ENCODE peak calls at places on chromosomes 5 and 9, in six cellular contexts. One of them, this sample, is unnamed.

GRCh38 chr9:7104625-7105024 is 346.9 kb downstream of the KDM4C start:
- DNase-seq in ascending aorta: no peak
- DNase-seq in type B pancreatic cell: no peak
- DNase-seq in fibroblast of pulmonary artery: no peak
- DNase-seq in RWPE1: no peak
- DNase-seq in HCT116: no peak
- DNase-seq in this sample: no peak

GRCh38 chr9:129287595-129288305 is 109.7 kb upstream of the IER5L start:
- DNase-seq in ascending aorta: peak
- DNase-seq in type B pancreatic cell: peak
- DNase-seq in fibroblast of pulmonary artery: no peak
- DNase-seq in RWPE1: no peak
- DNase-seq in HCT116: no peak
- DNase-seq in this sample: peak

GRCh38 chr5:98510601-98511000 is 262.9 kb upstream of the RGMB start:
- DNase-seq in ascending aorta: no peak
- DNase-seq in type B pancreatic cell: no peak
- DNase-seq in fibroblast of pulmonary artery: no peak
- DNase-seq in RWPE1: no peak
- DNase-seq in HCT116: no peak
- DNase-seq in this sample: no peak

GRCh38 chr9:95508242-95508967 is 8.4 kb downstream of the PTCH1 start:
- DNase-seq in ascending aorta: no peak
- DNase-seq in type B pancreatic cell: no peak
- DNase-seq in fibroblast of pulmonary artery: peak
- DNase-seq in RWPE1: no peak
- DNase-seq in HCT116: no peak
- DNase-seq in this sample: peak

GRCh38 chr5:92022414-92022813 is 639.3 kb upstream of the ARRDC3 start:
- DNase-seq in ascending aorta: no peak
- DNase-seq in type B pancreatic cell: no peak
- DNase-seq in fibroblast of pulmonary artery: no peak
- DNase-seq in RWPE1: no peak
- DNase-seq in HCT116: no peak
- DNase-seq in this sample: no peak

GRCh38 chr5:5658226-5658625 is 235.7 kb downstream of the ICE1 start:
- DNase-seq in ascending aorta: peak
- DNase-seq in type B pancreatic cell: no peak
- DNase-seq in fibroblast of pulmonary artery: peak
- DNase-seq in RWPE1: peak
- DNase-seq in HCT116: no peak
- DNase-seq in this sample: no peak

GRCh38 chr5:143176048-143176447 is 227.4 kb downstream of the NR3C1 start:
- DNase-seq in ascending aorta: no peak
- DNase-seq in type B pancreatic cell: no peak
- DNase-seq in fibroblast of pulmonary artery: no peak
- DNase-seq in RWPE1: no peak
- DNase-seq in HCT116: no peak
- DNase-seq in this sample: no peak

GRCh38 chr5:145908206-145908945 is 28.0 kb upstream of the SH3RF2 start:
- DNase-seq in ascending aorta: no peak
- DNase-seq in type B pancreatic cell: no peak
- DNase-seq in fibroblast of pulmonary artery: no peak
- DNase-seq in RWPE1: peak
- DNase-seq in HCT116: peak
- DNase-seq in this sample: no peak

GRCh38 chr5:31913796-31914188 is 260.3 kb downstream of the GOLPH3 start:
- DNase-seq in ascending aorta: no peak
- DNase-seq in type B pancreatic cell: no peak
- DNase-seq in fibroblast of pulmonary artery: no peak
- DNase-seq in RWPE1: no peak
- DNase-seq in HCT116: no peak
- DNase-seq in this sample: no peak

GRCh38 chr5:337565-338130 is 16.1 kb downstream of the AHRR start:
- DNase-seq in ascending aorta: no peak
- DNase-seq in type B pancreatic cell: no peak
- DNase-seq in fibroblast of pulmonary artery: peak
- DNase-seq in RWPE1: peak
- DNase-seq in HCT116: peak
- DNase-seq in this sample: no peak

GRCh38 chr5:396715-397032 is 46.3 kb upstream of the EXOC3 start:
- DNase-seq in ascending aorta: no peak
- DNase-seq in type B pancreatic cell: peak
- DNase-seq in fibroblast of pulmonary artery: no peak
- DNase-seq in RWPE1: no peak
- DNase-seq in HCT116: no peak
- DNase-seq in this sample: no peak

GRCh38 chr9:99253772-99254431 is 31.8 kb downstream of the SEC61B start:
- DNase-seq in ascending aorta: no peak
- DNase-seq in type B pancreatic cell: no peak
- DNase-seq in fibroblast of pulmonary artery: no peak
- DNase-seq in RWPE1: no peak
- DNase-seq in HCT116: no peak
- DNase-seq in this sample: peak

GRCh38 chr5:65927497-65928340 is 1.3 kb downstream of the ERBIN start:
- DNase-seq in ascending aorta: no peak
- DNase-seq in type B pancreatic cell: no peak
- DNase-seq in fibroblast of pulmonary artery: peak
- DNase-seq in RWPE1: peak
- DNase-seq in HCT116: no peak
- DNase-seq in this sample: no peak

GRCh38 chr9:113452206-113452605 is 11.3 kb upstream of the RGS3 start:
- DNase-seq in ascending aorta: no peak
- DNase-seq in type B pancreatic cell: no peak
- DNase-seq in fibroblast of pulmonary artery: no peak
- DNase-seq in RWPE1: no peak
- DNase-seq in HCT116: no peak
- DNase-seq in this sample: no peak

GRCh38 chr9:137534256-137535119 is 15.7 kb downstream of the PNPLA7 start:
- DNase-seq in ascending aorta: no peak
- DNase-seq in type B pancreatic cell: no peak
- DNase-seq in fibroblast of pulmonary artery: peak
- DNase-seq in RWPE1: peak
- DNase-seq in HCT116: peak
- DNase-seq in this sample: no peak

GRCh38 chr5:42876375-42876844 is 64.7 kb upstream of the SELENOP start:
- DNase-seq in ascending aorta: no peak
- DNase-seq in type B pancreatic cell: no peak
- DNase-seq in fibroblast of pulmonary artery: peak
- DNase-seq in RWPE1: no peak
- DNase-seq in HCT116: no peak
- DNase-seq in this sample: no peak

GRCh38 chr9:114856210-114856941 is 50.5 kb upstream of the TNFSF15 start:
- DNase-seq in ascending aorta: no peak
- DNase-seq in type B pancreatic cell: no peak
- DNase-seq in fibroblast of pulmonary artery: peak
- DNase-seq in RWPE1: peak
- DNase-seq in HCT116: no peak
- DNase-seq in this sample: no peak

GRCh38 chr9:86069206-86069869 is 30.0 kb downstream of the GOLM1 start:
- DNase-seq in ascending aorta: no peak
- DNase-seq in type B pancreatic cell: no peak
- DNase-seq in fibroblast of pulmonary artery: no peak
- DNase-seq in RWPE1: no peak
- DNase-seq in HCT116: no peak
- DNase-seq in this sample: no peak

GRCh38 chr9:114166606-114167572 is 11.6 kb downstream of the COL27A1 start:
- DNase-seq in ascending aorta: no peak
- DNase-seq in type B pancreatic cell: no peak
- DNase-seq in fibroblast of pulmonary artery: no peak
- DNase-seq in RWPE1: no peak
- DNase-seq in HCT116: no peak
- DNase-seq in this sample: no peak

GRCh38 chr5:60161340-60161934 is 267.9 kb upstream of the PDE4D start:
- DNase-seq in ascending aorta: no peak
- DNase-seq in type B pancreatic cell: no peak
- DNase-seq in fibroblast of pulmonary artery: peak
- DNase-seq in RWPE1: peak
- DNase-seq in HCT116: peak
- DNase-seq in this sample: no peak

GRCh38 chr5:159814810-159815585 is 101.3 kb upstream of the ADRA1B start:
- DNase-seq in ascending aorta: no peak
- DNase-seq in type B pancreatic cell: no peak
- DNase-seq in fibroblast of pulmonary artery: no peak
- DNase-seq in RWPE1: no peak
- DNase-seq in HCT116: no peak
- DNase-seq in this sample: no peak

GRCh38 chr5:111587728-111588127 is 75.4 kb upstream of the STARD4 start:
- DNase-seq in ascending aorta: no peak
- DNase-seq in type B pancreatic cell: no peak
- DNase-seq in fibroblast of pulmonary artery: no peak
- DNase-seq in RWPE1: no peak
- DNase-seq in HCT116: no peak
- DNase-seq in this sample: no peak

GRCh38 chr5:111583761-111584203 is 71.4 kb upstream of the STARD4 start:
- DNase-seq in ascending aorta: no peak
- DNase-seq in type B pancreatic cell: no peak
- DNase-seq in fibroblast of pulmonary artery: no peak
- DNase-seq in RWPE1: no peak
- DNase-seq in HCT116: no peak
- DNase-seq in this sample: no peak

GRCh38 chr5:111584651-111585050 is 72.3 kb upstream of the STARD4 start:
- DNase-seq in ascending aorta: no peak
- DNase-seq in type B pancreatic cell: no peak
- DNase-seq in fibroblast of pulmonary artery: peak
- DNase-seq in RWPE1: peak
- DNase-seq in HCT116: no peak
- DNase-seq in this sample: no peak

GRCh38 chr5:111585291-111585690 is 73.0 kb upstream of the STARD4 start:
- DNase-seq in ascending aorta: no peak
- DNase-seq in type B pancreatic cell: no peak
- DNase-seq in fibroblast of pulmonary artery: no peak
- DNase-seq in RWPE1: no peak
- DNase-seq in HCT116: no peak
- DNase-seq in this sample: no peak

GRCh38 chr5:111585946-111586345 is 73.6 kb upstream of the STARD4 start:
- DNase-seq in ascending aorta: no peak
- DNase-seq in type B pancreatic cell: no peak
- DNase-seq in fibroblast of pulmonary artery: no peak
- DNase-seq in RWPE1: no peak
- DNase-seq in HCT116: no peak
- DNase-seq in this sample: no peak
- TF ChIP-seq CTCF in ascending aorta: no peak
- TF ChIP-seq CTCF in type B pancreatic cell: no peak
- TF ChIP-seq CTCF in fibroblast of pulmonary artery: no peak
- TF ChIP-seq CTCF in RWPE1: no peak
- TF ChIP-seq CTCF in HCT116: no peak
- TF ChIP-seq CTCF in this sample: no peak

GRCh38 chr9:101387871-101388506 is 3.2 kb upstream of the BAAT start:
- DNase-seq in ascending aorta: no peak
- DNase-seq in type B pancreatic cell: no peak
- DNase-seq in fibroblast of pulmonary artery: peak
- DNase-seq in RWPE1: peak
- DNase-seq in HCT116: peak
- DNase-seq in this sample: no peak
- TF ChIP-seq CTCF in ascending aorta: no peak
- TF ChIP-seq CTCF in type B pancreatic cell: peak
- TF ChIP-seq CTCF in fibroblast of pulmonary artery: peak
- TF ChIP-seq CTCF in RWPE1: peak
- TF ChIP-seq CTCF in HCT116: peak
- TF ChIP-seq CTCF in this sample: peak

GRCh38 chr5:33312631-33313030 is 128.1 kb upstream of the TARS1 start:
- DNase-seq in ascending aorta: no peak
- DNase-seq in type B pancreatic cell: no peak
- DNase-seq in fibroblast of pulmonary artery: no peak
- DNase-seq in RWPE1: no peak
- DNase-seq in HCT116: no peak
- DNase-seq in this sample: no peak

GRCh38 chr5:33310471-33310870 is 130.3 kb upstream of the TARS1 start:
- DNase-seq in ascending aorta: no peak
- DNase-seq in type B pancreatic cell: no peak
- DNase-seq in fibroblast of pulmonary artery: peak
- DNase-seq in RWPE1: peak
- DNase-seq in HCT116: no peak
- DNase-seq in this sample: no peak

GRCh38 chr5:33315170-33315569 is 125.6 kb upstream of the TARS1 start:
- DNase-seq in ascending aorta: no peak
- DNase-seq in type B pancreatic cell: no peak
- DNase-seq in fibroblast of pulmonary artery: peak
- DNase-seq in RWPE1: no peak
- DNase-seq in HCT116: no peak
- DNase-seq in this sample: no peak

GRCh38 chr5:33311893-33312292 is 128.9 kb upstream of the TARS1 start:
- DNase-seq in ascending aorta: no peak
- DNase-seq in type B pancreatic cell: no peak
- DNase-seq in fibroblast of pulmonary artery: peak
- DNase-seq in RWPE1: peak
- DNase-seq in HCT116: peak
- DNase-seq in this sample: no peak

DNA sequence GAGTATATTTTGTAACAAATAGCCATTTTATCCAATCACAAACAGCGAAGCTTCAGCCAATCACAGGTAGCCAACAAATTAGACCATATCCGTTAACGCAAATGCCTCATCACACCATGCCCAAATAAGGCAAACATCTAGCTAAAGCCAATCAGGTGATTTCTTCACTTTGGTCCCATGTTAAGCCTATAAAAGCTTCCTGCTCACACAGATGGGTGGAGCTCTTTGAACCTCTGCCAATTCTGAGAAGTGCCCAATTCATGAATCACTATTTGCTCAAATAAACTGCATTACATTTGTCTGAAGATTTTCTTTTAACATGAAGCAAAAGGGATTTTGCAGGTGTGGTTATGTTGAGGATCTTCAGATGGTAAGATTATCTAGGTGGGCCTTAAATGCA is 127.6 kb upstream of the TARS1 start:
- DNase-seq in ascending aorta: no peak
- DNase-seq in type B pancreatic cell: no peak
- DNase-seq in fibroblast of pulmonary artery: peak
- DNase-seq in RWPE1: peak
- DNase-seq in HCT116: peak
- DNase-seq in this sample: no peak
- TF ChIP-seq CTCF in ascending aorta: no peak
- TF ChIP-seq CTCF in type B pancreatic cell: no peak
- TF ChIP-seq CTCF in fibroblast of pulmonary artery: no peak
- TF ChIP-seq CTCF in RWPE1: no peak
- TF ChIP-seq CTCF in HCT116: no peak
- TF ChIP-seq CTCF in this sample: no peak

DNA sequence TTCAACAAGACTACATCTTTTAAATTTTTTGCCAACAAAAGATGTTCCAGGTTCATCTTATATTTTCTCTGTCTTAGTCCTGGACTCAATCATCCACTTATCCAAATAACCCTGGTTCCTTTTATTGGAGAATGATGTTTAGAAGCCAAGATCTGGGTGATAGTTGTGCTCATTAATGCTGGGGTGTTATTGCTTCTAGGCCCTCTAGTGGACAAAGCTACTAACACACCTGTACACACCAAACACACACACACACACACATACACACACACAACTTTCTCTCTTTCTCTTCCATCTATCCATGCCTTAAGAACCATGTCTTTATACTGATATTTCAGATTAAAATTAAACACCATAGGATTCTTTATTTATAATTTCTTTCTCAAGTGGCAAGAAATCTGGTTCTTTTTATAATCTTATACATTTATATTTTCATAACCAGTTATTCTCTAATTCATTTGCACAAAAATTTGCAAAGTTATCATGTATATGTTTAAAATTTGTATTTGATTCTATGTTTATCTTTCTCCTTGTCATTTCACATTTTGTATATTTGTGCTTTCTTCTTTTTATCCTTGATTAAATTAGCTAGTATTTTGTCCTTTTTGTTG is 179.1 kb upstream of the SMIM23 start:
- DNase-seq in ascending aorta: no peak
- DNase-seq in type B pancreatic cell: no peak
- DNase-seq in fibroblast of pulmonary artery: peak
- DNase-seq in RWPE1: no peak
- DNase-seq in HCT116: peak
- DNase-seq in this sample: no peak
- TF ChIP-seq CTCF in ascending aorta: no peak
- TF ChIP-seq CTCF in type B pancreatic cell: peak
- TF ChIP-seq CTCF in fibroblast of pulmonary artery: peak
- TF ChIP-seq CTCF in RWPE1: peak
- TF ChIP-seq CTCF in HCT116: peak
- TF ChIP-seq CTCF in this sample: peak